ENCODE peak calls at places on chromosomes 11 and 22, in eight cellular contexts. Z, X, T, I, M, J, S and Y are unnamed samples.

GRCh38 chr11:132405728-132406127 is 1035.3 kb downstream of the NTM start:
- DNase-seq in X (no peak), I (no peak), J (no peak), Z (peak), S (no peak), M (no peak), T (no peak), Y (no peak)

GRCh38 chr11:115627666-115628460 is 123.6 kb upstream of the CADM1 start:
- DNase-seq in I (no peak), Z (no peak), J (no peak), M (no peak), T (no peak), S (no peak), X (no peak), Y (no peak)

GRCh38 chr11:112525844-112526590 is 265.4 kb upstream of the PLET1 start:
- DNase-seq in X (peak), S (no peak), M (no peak), J (no peak), T (no peak), I (no peak), Z (no peak), Y (peak)

GRCh38 chr11:108302121-108302785 is 79.4 kb downstream of the ATM start:
- DNase-seq in S (no peak), M (no peak), Z (no peak), T (no peak), X (peak), I (peak), J (no peak), Y (no peak)

GRCh38 chr11:44943118-44943517 is 7.6 kb downstream of the TP53I11 start:
- DNase-seq in Z (peak), J (peak), M (no peak), T (peak), I (no peak), X (no peak), S (peak), Y (peak)

GRCh38 chr11:3206128-3206921 is 12.3 kb downstream of the MRGPRG start:
- DNase-seq in Z (no peak), J (peak), S (no peak), I (no peak), M (no peak), X (no peak), T (no peak), Y (no peak)

GRCh38 chr11:19421134-19421533 is 180.4 kb upstream of the E2F8 start:
- DNase-seq in I (no peak), S (no peak), M (peak), X (no peak), Z (no peak), T (no peak), J (no peak), Y (no peak)

GRCh38 chr22:50002791-50003190 is 9.8 kb downstream of the IL17REL start:
- DNase-seq in X (peak), Z (no peak), M (no peak), S (peak), I (peak), J (no peak), T (no peak), Y (no peak)

GRCh38 chr11:9506489-9507343 is 45.9 kb downstream of the ZNF143 start:
- DNase-seq in Z (peak), X (peak), I (peak), J (no peak), S (peak), M (peak), T (peak), Y (peak)

GRCh38 chr22:49788492-49788891 is 39.2 kb downstream of the BRD1 start:
- DNase-seq in M (no peak), I (peak), Z (no peak), J (peak), X (no peak), T (no peak), S (peak), Y (no peak)

GRCh38 chr11:95461858-95462257 is 230.9 kb upstream of the SESN3 start:
- DNase-seq in Z (no peak), I (no peak), M (no peak), J (no peak), X (no peak), T (no peak), S (no peak), Y (no peak)

GRCh38 chr11:61973603-61974162 is 6.2 kb upstream of the FTH1 start:
- DNase-seq in Z (no peak), M (no peak), I (no peak), S (peak), J (no peak), T (no peak), X (no peak), Y (no peak)

GRCh38 chr11:8252946-8253345 is 10.7 kb downstream of the LMO1 start:
- DNase-seq in M (no peak), J (no peak), Z (no peak), S (peak), T (no peak), I (no peak), X (no peak), Y (no peak)

GRCh38 chr22:49976439-49977175 is 16.0 kb downstream of the PIM3 start:
- DNase-seq in S (peak), M (no peak), I (no peak), T (no peak), X (no peak), J (no peak), Z (no peak), Y (no peak)

GRCh38 chr11:130859896-130860295 is 56.4 kb downstream of the SNX19 start:
- DNase-seq in J (no peak), T (no peak), S (no peak), Z (no peak), M (no peak), I (no peak), X (no peak), Y (no peak)

GRCh38 chr22:45263790-45264269 is 20.9 kb upstream of the UPK3A start:
- DNase-seq in S (peak), J (peak), X (peak), Z (no peak), I (peak), M (peak), T (no peak), Y (peak)

GRCh38 chr11:106160494-106160893 is 83.0 kb downstream of the AASDHPPT start:
- DNase-seq in T (no peak), I (no peak), S (no peak), Z (no peak), J (no peak), X (no peak), M (no peak), Y (no peak)